ENCODE peak calls at places on chromosomes 16 and 17, in eight cellular contexts. A is non-pigmented ciliary epithelial cell; K is epithelial cell of esophagus; N is activated CD8-positive, alpha-beta memory T cell treated with anti-CD3 and anti-CD28 coated beads, Interleukin-2, amount 10 ng/mL, durations not matched to agents 7 days and 5 days; U is COLO829; V is activated naive CD8-positive, alpha-beta T cell treated with anti-CD3 and anti-CD28 coated beads, Interleukin-2, amount 50 U/mL, for 16 hours; O is activated T-cell treated with anti-CD3 and anti-CD28 coated beads, Interleukin-2, amount 50 U/mL, for 72 hours; S is CD4-positive, CD25-positive, alpha-beta regulatory T cell. X is an unnamed sample.

GRCh38 chr16:48153689-48154265 is 2.0 kb downstream of the ABCC12 start:
- DNase-seq in A (no peak), K (no peak), N (no peak), U (no peak), V (no peak), O (no peak), S (no peak), X (no peak)

GRCh38 chr16:79971237-79971572 is 370.7 kb upstream of the MAF start:
- DNase-seq in A (no peak), K (no peak), N (no peak), U (no peak), V (no peak), O (no peak), S (no peak), X (no peak)

GRCh38 chr16:51147776-51148673 is 3.0 kb downstream of the SALL1 start:
- DNase-seq in A (no peak), K (no peak), N (no peak), U (no peak), V (no peak), O (no peak), S (no peak), X (no peak)

GRCh38 chr16:56525154-56525720 is 5.4 kb upstream of the BBS2 start:
- DNase-seq in A (no peak), K (no peak), N (no peak), U (no peak), V (no peak), O (no peak), S (no peak), X (no peak)

GRCh38 chr16:83389751-83390150 is 418.0 kb upstream of the HSBP1 start:
- DNase-seq in A (no peak), K (no peak), N (no peak), U (no peak), V (no peak), O (no peak), S (no peak), X (no peak)

GRCh38 chr16:86640265-86640843 is 62.0 kb downstream of the FOXL1 start:
- DNase-seq in A (no peak), K (no peak), N (no peak), U (no peak), V (no peak), O (no peak), S (no peak), X (no peak)

GRCh38 chr16:29745853-29746345 is at the start of gene C16orf54:
- DNase-seq in A (no peak), K (no peak), N (peak; percentile 98), U (no peak), V (peak; percentile 33), O (peak; percentile 92), S (peak; percentile 97), X (no peak)

GRCh38 chr16:24993722-24994686 is 21.2 kb downstream of the ARHGAP17 start:
- DNase-seq in A (peak; percentile 83), K (peak; percentile 91), N (no peak), U (no peak), V (no peak), O (no peak), S (no peak), X (peak; percentile 84)

GRCh38 chr17:34639706-34640425 is 60.5 kb downstream of the TMEM132E start:
- DNase-seq in A (no peak), K (no peak), N (no peak), U (no peak), V (no peak), O (no peak), S (no peak), X (no peak)

GRCh38 chr17:33072421-33073175 is 81.0 kb downstream of the SPACA3 start:
- DNase-seq in A (no peak), K (peak; percentile 25), N (no peak), U (peak; percentile 42), V (no peak), O (no peak), S (no peak), X (peak; percentile 19)

GRCh38 chr17:50938821-50939541 is 72.8 kb upstream of the TOB1 start:
- DNase-seq in A (no peak), K (no peak), N (no peak), U (no peak), V (no peak), O (no peak), S (no peak), X (no peak)

GRCh38 chr17:77516902-77517301 is 376.1 kb downstream of the SEC14L1 start:
- DNase-seq in A (peak; percentile 67), K (peak; percentile 52), N (no peak), U (no peak), V (no peak), O (peak; percentile 35), S (no peak), X (peak; percentile 31)

GRCh38 chr17:7886227-7887037 is 2.2 kb upstream of the CHD3 start:
- DNase-seq in A (no peak), K (no peak), N (peak; percentile 77), U (peak; percentile 13), V (no peak), O (peak; percentile 69), S (peak; percentile 60), X (no peak)

GRCh38 chr17:41773731-41774193 is 12.7 kb downstream of the JUP start:
- DNase-seq in A (no peak), K (peak; percentile 77), N (no peak), U (no peak), V (no peak), O (no peak), S (no peak), X (no peak)

GRCh38 chr17:44102845-44103622 is 20.4 kb downstream of the HDAC5 start:
- DNase-seq in A (no peak), K (peak; percentile 84), N (no peak), U (no peak), V (no peak), O (no peak), S (no peak), X (no peak)

GRCh38 chr16:11498683-11499082 is 88.0 kb downstream of the LITAF start:
- DNase-seq in A (no peak), K (no peak), N (no peak), U (no peak), V (no peak), O (no peak), S (no peak), X (no peak)

GRCh38 chr17:44170499-44171201 is at the start of gene ASB16:
- DNase-seq in A (no peak), K (no peak), N (no peak), U (no peak), V (no peak), O (no peak), S (no peak), X (no peak)

GRCh38 chr17:4317648-4318047 is 48.8 kb downstream of the UBE2G1 start:
- DNase-seq in A (no peak), K (no peak), N (no peak), U (no peak), V (no peak), O (no peak), S (no peak), X (no peak)

GRCh38 chr16:85635545-85636140 is 22.5 kb downstream of the GSE1 start:
- DNase-seq in A (no peak), K (peak; percentile 79), N (no peak), U (no peak), V (no peak), O (no peak), S (no peak), X (no peak)

GRCh38 chr17:29412780-29413565 is 22.8 kb downstream of the TAOK1 start:
- DNase-seq in A (no peak), K (peak; percentile 53), N (no peak), U (peak; percentile 56), V (no peak), O (no peak), S (no peak), X (peak; percentile 16)

GRCh38 chr17:15406081-15406480 is 61.3 kb downstream of the CDRT4 start:
- DNase-seq in A (no peak), K (no peak), N (no peak), U (peak; percentile 95), V (no peak), O (no peak), S (no peak), X (no peak)

GRCh38 chr16:4615389-4616046 is 830 bp upstream of the UBALD1 start:
- DNase-seq in A (no peak), K (no peak), N (peak; percentile 52), U (no peak), V (no peak), O (no peak), S (no peak), X (no peak)

GRCh38 chr16:68069511-68070248 is 15.5 kb upstream of the NFATC3 start:
- DNase-seq in A (no peak), K (no peak), N (peak; percentile 88), U (no peak), V (no peak), O (peak; percentile 43), S (peak; percentile 84), X (no peak)

GRCh38 chr17:83087788-83088360 is 8.5 kb downstream of the METRNL start:
- DNase-seq in A (no peak), K (no peak), N (no peak), U (no peak), V (no peak), O (no peak), S (no peak), X (no peak)

GRCh38 chr17:1324201-1324750 is 44.8 kb downstream of the TRARG1 start:
- DNase-seq in A (no peak), K (no peak), N (no peak), U (no peak), V (no peak), O (no peak), S (no peak), X (no peak)

GRCh38 chr17:59853168-59853918 is 39.4 kb downstream of the TUBD1 start:
- DNase-seq in A (peak; percentile 95), K (peak; percentile 99), N (peak; percentile 71), U (no peak), V (no peak), O (peak; percentile 58), S (peak; percentile 96), X (peak; percentile 100)

GRCh38 chr17:67514998-67515397 is 137.9 kb downstream of the PITPNC1 start:
- DNase-seq in A (no peak), K (no peak), N (no peak), U (no peak), V (no peak), O (no peak), S (no peak), X (no peak)

GRCh38 chr17:47172698-47173565 is 16.2 kb downstream of the CDC27 start:
- DNase-seq in A (no peak), K (no peak), N (no peak), U (no peak), V (no peak), O (no peak), S (no peak), X (no peak)

GRCh38 chr17:31413871-31414589 is 22.6 kb downstream of the RAB11FIP4 start:
- DNase-seq in A (peak; percentile 31), K (peak; percentile 81), N (no peak), U (peak; percentile 75), V (no peak), O (no peak), S (no peak), X (no peak)

GRCh38 chr16:24955975-24956731 is 59.0 kb downstream of the ARHGAP17 start:
- DNase-seq in A (no peak), K (no peak), N (no peak), U (no peak), V (no peak), O (no peak), S (no peak), X (no peak)

GRCh38 chr17:46020023-46020735 is 21.1 kb downstream of the STH start:
- DNase-seq in A (no peak), K (no peak), N (peak; percentile 83), U (no peak), V (no peak), O (peak; percentile 45), S (peak; percentile 92), X (no peak)

X was measured in kidney epithelial cell.